ENCODE peak calls at places on chromosome 11, in ten cellular contexts. O, U, P, L, I, B, N, V, M and W are unnamed samples.

GRCh38 chr11:36030707-36031365 is 87.0 kb downstream of the LDLRAD3 start:
- DNase-seq in O (peak; percentile 14), U (no peak), P (no peak), L (no peak), I (no peak), B (peak; percentile 74), N (no peak), V (no peak), M (no peak), W (no peak)

GRCh38 chr11:69573751-69574382 is 67.1 kb upstream of the CCND1 start:
- DNase-seq in O (no peak), U (no peak), P (no peak), L (no peak), I (no peak), B (no peak), N (no peak), V (no peak), M (no peak), W (no peak)

GRCh38 chr11:128882451-128882850 is 8.7 kb upstream of the KCNJ5 start:
- DNase-seq in O (no peak), U (no peak), P (no peak), L (no peak), I (no peak), B (no peak), N (no peak), V (no peak), M (no peak), W (no peak)

GRCh38 chr11:69321877-69322350 is 28.0 kb downstream of the MYEOV start:
- DNase-seq in O (peak; percentile 59), U (peak; percentile 23), P (no peak), L (no peak), I (peak; percentile 93), B (peak; percentile 96), N (no peak), V (no peak), M (peak; percentile 80), W (no peak)

GRCh38 chr11:124122123-124122522 is 6.9 kb downstream of the VWA5A start:
- DNase-seq in O (no peak), U (no peak), P (no peak), L (no peak), I (no peak), B (no peak), N (no peak), V (no peak), M (no peak), W (no peak)

GRCh38 chr11:27193434-27194225 is 153.0 kb downstream of the BBOX1 start:
- DNase-seq in O (no peak), U (no peak), P (no peak), L (no peak), I (no peak), B (no peak), N (no peak), V (no peak), M (no peak), W (no peak)

GRCh38 chr11:10855295-10855694 is 2.6 kb downstream of the ZBED5 start:
- DNase-seq in O (no peak), U (no peak), P (no peak), L (no peak), I (no peak), B (no peak), N (no peak), V (no peak), M (no peak), W (no peak)

GRCh38 chr11:102589047-102589459 is 36.1 kb downstream of the MMP20 start:
- DNase-seq in O (no peak), U (no peak), P (no peak), L (no peak), I (no peak), B (no peak), N (no peak), V (no peak), M (no peak), W (no peak)

GRCh38 chr11:975824-976223 is 50.2 kb downstream of the AP2A2 start:
- DNase-seq in O (peak; percentile 49), U (peak; percentile 84), P (no peak), L (no peak), I (peak; percentile 39), B (no peak), N (no peak), V (no peak), M (no peak), W (no peak)

GRCh38 chr11:13110929-13111812 is 102.1 kb downstream of the RASSF10 start:
- DNase-seq in O (peak; percentile 66), U (no peak), P (no peak), L (no peak), I (peak; percentile 95), B (peak; percentile 6), N (no peak), V (peak; percentile 48), M (no peak), W (no peak)

GRCh38 chr11:66915046-66915832 is 42.9 kb downstream of the PC start:
- DNase-seq in O (no peak), U (peak; percentile 46), P (no peak), L (no peak), I (no peak), B (no peak), N (no peak), V (no peak), M (no peak), W (no peak)

GRCh38 chr11:111336062-111336461 is 37.7 kb downstream of the POU2AF3 start:
- DNase-seq in O (no peak), U (no peak), P (no peak), L (no peak), I (no peak), B (no peak), N (no peak), V (no peak), M (no peak), W (no peak)